ENCODE peak calls at places on chromosomes 2 and 18, in six cellular contexts. X is fibroblast of gingiva; C is lower lobe of right lung; Z is GM23248; W is activated CD4-positive, alpha-beta T cell treated with anti-CD3 and anti-CD28 coated beads, Interleukin-2, amount 10 ng/mL, durations not matched to agents 24 days and 14 days; G is psoas muscle. M is an unnamed sample.

GRCh38 chr18:50737127-50737526 is 82.7 kb downstream of the MRO start:
- DNase-seq in X (no peak), C (no peak), Z (no peak), W (no peak), G (no peak), M (no peak)

GRCh38 chr2:174662459-174662858 is 64.9 kb upstream of the WIPF1 start:
- DNase-seq in G (no peak), X (peak), Z (peak), W (no peak), C (no peak), M (no peak)

GRCh38 chr2:37489536-37489935 is 145.1 kb downstream of the QPCT start:
- DNase-seq in C (no peak), G (no peak), X (no peak), Z (peak), W (no peak), M (no peak)

GRCh38 chr2:160290590-160290989 is 90.5 kb upstream of the ITGB6 start:
- DNase-seq in Z (no peak), G (no peak), X (peak), W (no peak), C (no peak), M (no peak)

GRCh38 chr2:88080545-88080944 is 12.9 kb downstream of the SMYD1 start:
- DNase-seq in Z (peak), X (no peak), C (no peak), W (no peak), G (no peak), M (no peak)

GRCh38 chr2:3222636-3223035 is 155.0 kb downstream of the EIPR1 start:
- DNase-seq in X (no peak), C (no peak), W (peak), G (no peak), Z (no peak), M (no peak)

GRCh38 chr2:9640403-9641104 is 9.8 kb upstream of the YWHAQ start:
- DNase-seq in Z (no peak), C (no peak), X (no peak), W (no peak), G (no peak), M (no peak)

GRCh38 chr2:112021781-112022231 is 33.3 kb upstream of the TMEM87B start:
- DNase-seq in G (no peak), X (peak), Z (peak), C (no peak), W (no peak), M (no peak)

GRCh38 chr2:227183657-227184367 is 19.4 kb downstream of the COL4A3 start:
- DNase-seq in Z (peak), G (no peak), W (no peak), C (peak), X (no peak), M (no peak)

GRCh38 chr18:30806823-30807222 is 235.7 kb downstream of the DSC3 start:
- DNase-seq in W (no peak), X (no peak), G (no peak), Z (no peak), C (no peak), M (no peak)

GRCh38 chr2:100944617-100945432 is 57.3 kb upstream of the RPL31 start:
- DNase-seq in Z (no peak), G (no peak), X (no peak), W (no peak), C (no peak), M (no peak)

GRCh38 chr2:230054079-230054478 is 14.6 kb downstream of the SLC16A14 start:
- DNase-seq in C (no peak), X (peak), G (no peak), Z (peak), W (no peak), M (no peak)

GRCh38 chr2:25259744-25260124 is 82.0 kb downstream of the DNMT3A start:
- DNase-seq in C (no peak), G (peak), Z (no peak), X (no peak), W (no peak), M (no peak)

GRCh38 chr2:6800553-6800952 is 65.2 kb downstream of the CMPK2 start:
- DNase-seq in G (no peak), C (no peak), W (no peak), X (no peak), Z (peak), M (no peak)

GRCh38 chr2:131085646-131086045 is 7.6 kb downstream of the FAM168B start:
- DNase-seq in X (no peak), C (no peak), W (no peak), Z (peak), G (no peak), M (no peak)

GRCh38 chr2:165778187-165778556 is 15.9 kb downstream of the GALNT3 start:
- DNase-seq in C (no peak), G (no peak), X (no peak), W (no peak), Z (no peak), M (no peak)

GRCh38 chr2:20229322-20230201 is 4.6 kb upstream of the SDC1 start:
- DNase-seq in Z (peak), X (peak), W (no peak), G (no peak), C (no peak), M (no peak)

M was measured in left ventricle myocardium inferior.